ENCODE peak calls at places on chromosomes 12 and 14, in five cellular contexts. S is mesendoderm; H is retina; G is nephron progenitor cell; E is stimulated activated CD4-positive, alpha-beta T cell treated with anti-CD3 and anti-CD28 coated beads, Interleukin-1b, Interleukin-23, amount 100 ng/mL, for 24 hours. Q is an unnamed sample.
A peak's percentile ranks its signal among the peaks of the same experiment; 100 is the strongest.

GRCh38 chr14:39230416-39230815 is 3.3 kb upstream of the MIA2 start:
- DNase-seq in S (no peak), H (no peak), G (no peak), E (no peak), Q (no peak)

GRCh38 chr14:64845878-64846277 is 33.8 kb downstream of the SPTB start:
- DNase-seq in S (peak; percentile 76), H (no peak), G (no peak), E (no peak), Q (peak; percentile 88)

GRCh38 chr12:62604373-62604772 is 137.7 kb downstream of the MON2 start:
- DNase-seq in S (no peak), H (no peak), G (no peak), E (no peak), Q (peak; percentile 20)

GRCh38 chr12:123895477-123895876 is 77.2 kb downstream of the CCDC92 start:
- DNase-seq in S (no peak), H (no peak), G (no peak), E (no peak), Q (no peak)

GRCh38 chr12:121767525-121768016 is 25.9 kb downstream of the RHOF start:
- DNase-seq in S (no peak), H (peak; percentile 85), G (no peak), E (no peak), Q (peak; percentile 76)

GRCh38 chr12:64571346-64571745 is 38.9 kb upstream of the RASSF3 start:
- DNase-seq in S (no peak), H (no peak), G (no peak), E (no peak), Q (no peak)

GRCh38 chr12:103844296-103844695 is 3.3 kb upstream of the NT5DC3 start:
- DNase-seq in S (no peak), H (no peak), G (no peak), E (no peak), Q (no peak)

GRCh38 chr14:90574640-90575131 is 177.9 kb downstream of the CALM1 start:
- DNase-seq in S (no peak), H (no peak), G (peak; percentile 51), E (no peak), Q (peak; percentile 50)

GRCh38 chr14:22886500-22887259 is 3.7 kb downstream of the REM2 start:
- DNase-seq in S (peak; percentile 94), H (peak; percentile 93), G (peak; percentile 85), E (no peak), Q (peak; percentile 95)

GRCh38 chr14:66152269-66152668 is 333.9 kb upstream of the CCDC196 start:
- DNase-seq in S (no peak), H (no peak), G (no peak), E (no peak), Q (peak; percentile 76)

GRCh38 chr12:6095269-6095668 is 29.2 kb downstream of the VWF start:
- DNase-seq in S (no peak), H (no peak), G (no peak), E (no peak), Q (no peak)

GRCh38 chr14:65622703-65623102 is 210.2 kb downstream of the FUT8 start:
- DNase-seq in S (peak; percentile 14), H (no peak), G (no peak), E (no peak), Q (no peak)